ENCODE peak calls at places on chromosomes 16 and 17, in nine cellular contexts. M is aorta; R is OCI-LY7; I is esophagus squamous epithelium; U is CD4-positive, CD25-positive, alpha-beta regulatory T cell; A is IMR-90; B is lower lobe of right lung; K is psoas muscle; T is A673. H is an unnamed sample.

GRCh38 chr17:77416096-77416713 is 275.4 kb downstream of the SEC14L1 start:
- DNase-seq in M (no peak), R (no peak), I (no peak), U (no peak), A (no peak), B (no peak), K (no peak), T (no peak), H (no peak)

GRCh38 chr17:68325961-68326360 is 34.7 kb downstream of the ARSG start:
- DNase-seq in M (no peak), R (no peak), I (no peak), U (no peak), A (no peak), B (no peak), K (no peak), T (no peak), H (no peak)

GRCh38 chr17:76579281-76579680 is 6.4 kb downstream of the ST6GALNAC2 start:
- DNase-seq in M (no peak), R (no peak), I (no peak), U (no peak), A (no peak), B (no peak), K (no peak), T (no peak), H (no peak)

GRCh38 chr17:48594412-48595106 is 980 bp upstream of the HOXB5 start:
- DNase-seq in M (no peak), R (no peak), I (no peak), U (no peak), A (peak; percentile 63), B (no peak), K (no peak), T (no peak), H (no peak)

GRCh38 chr16:52471650-52472370 is 75.1 kb downstream of the TOX3 start:
- DNase-seq in M (no peak), R (no peak), I (no peak), U (no peak), A (no peak), B (no peak), K (no peak), T (no peak), H (no peak)

GRCh38 chr17:1764274-1764673 is 2.4 kb downstream of the SERPINF1 start:
- DNase-seq in M (peak; percentile 88), R (no peak), I (no peak), U (peak; percentile 25), A (peak; percentile 87), B (peak; percentile 70), K (peak; percentile 89), T (no peak), H (peak; percentile 80)

GRCh38 chr16:74667215-74667765 is 613 bp upstream of the RFWD3 start:
- DNase-seq in M (peak; percentile 51), R (peak; percentile 21), I (no peak), U (no peak), A (peak; percentile 3), B (peak; percentile 59), K (peak; percentile 55), T (peak; percentile 51), H (peak; percentile 24)

GRCh38 chr17:79997004-79997673 is 38.5 kb downstream of the TBC1D16 start:
- DNase-seq in M (no peak), R (peak; percentile 90), I (peak; percentile 18), U (peak; percentile 52), A (no peak), B (peak; percentile 73), K (no peak), T (peak; percentile 88), H (no peak)

GRCh38 chr17:65677932-65678331 is 116.5 kb upstream of the AXIN2 start:
- DNase-seq in M (no peak), R (no peak), I (no peak), U (no peak), A (peak; percentile 29), B (no peak), K (no peak), T (no peak), H (no peak)

GRCh38 chr17:39210093-39210434 is 10.0 kb downstream of the RPL19 start:
- DNase-seq in M (no peak), R (no peak), I (no peak), U (no peak), A (no peak), B (no peak), K (no peak), T (no peak), H (no peak)

GRCh38 chr17:39205112-39205526 is 5.0 kb downstream of the RPL19 start:
- DNase-seq in M (no peak), R (no peak), I (no peak), U (no peak), A (no peak), B (no peak), K (no peak), T (no peak), H (no peak)

GRCh38 chr17:39208893-39209292 is 8.8 kb downstream of the RPL19 start:
- DNase-seq in M (no peak), R (peak; percentile 98), I (no peak), U (no peak), A (no peak), B (peak; percentile 69), K (peak; percentile 74), T (peak; percentile 65), H (no peak)

GRCh38 chr17:39209317-39210092 is 9.4 kb downstream of the RPL19 start:
- DNase-seq in M (peak; percentile 94), R (peak; percentile 70), I (no peak), U (peak; percentile 62), A (peak; percentile 69), B (peak; percentile 83), K (peak; percentile 93), T (peak; percentile 71), H (peak; percentile 79)

DNA sequence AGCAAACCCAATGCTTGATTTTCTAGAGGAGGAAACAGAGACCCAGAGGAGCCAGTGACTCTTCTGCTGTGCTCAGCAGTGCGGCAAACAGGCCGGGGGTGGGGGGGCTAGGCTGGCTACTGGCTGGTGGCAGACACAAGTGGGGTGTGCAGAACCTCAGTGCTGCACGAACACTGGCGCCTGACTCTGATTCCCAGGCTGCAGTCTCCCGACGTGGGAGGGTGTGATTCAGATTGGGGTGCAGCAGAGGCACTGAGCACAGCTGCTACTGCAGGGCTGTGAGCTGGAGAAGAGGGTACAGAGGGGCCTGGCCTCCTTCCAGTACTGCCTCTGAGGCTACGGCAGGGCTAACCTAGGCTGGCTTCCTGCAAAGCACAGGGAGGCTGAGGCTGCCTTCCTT is 8.1 kb downstream of the RPL19 start:
- DNase-seq in M (no peak), R (peak; percentile 78), I (no peak), U (no peak), A (peak; percentile 53), B (peak; percentile 73), K (no peak), T (no peak), H (no peak)
- H3K4me1 ChIP-seq in M (no peaks in the 10 kb centered on the region), R (peaks cover 64% of the 10 kb centered on the region), I (peaks cover 49% of the 10 kb centered on the region), U (peaks cover 24% of the 10 kb centered on the region), A (peaks cover 16% of the 10 kb centered on the region), B (peaks cover 44% of the 10 kb centered on the region), K (peaks cover 21% of the 10 kb centered on the region), T (peaks cover 22% of the 10 kb centered on the region), H (no peaks in the 10 kb centered on the region)

GRCh38 chr17:64356304-64356686 is 34.4 kb downstream of the PECAM1 start:
- DNase-seq in M (no peak), R (no peak), I (no peak), U (no peak), A (no peak), B (no peak), K (no peak), T (no peak), H (no peak)
- H3K4me1 ChIP-seq in M (no peaks in the 10 kb centered on the region), R (no peaks in the 10 kb centered on the region), I (peaks cover 33% of the 10 kb centered on the region), U (no peaks in the 10 kb centered on the region), A (peaks cover 2% of the 10 kb centered on the region), B (peaks cover 63% of the 10 kb centered on the region), K (peaks cover 18% of the 10 kb centered on the region), T (no peaks in the 10 kb centered on the region), H (no peaks in the 10 kb centered on the region)

GRCh38 chr17:70483624-70484023 is 314.3 kb downstream of the KCNJ2 start:
- DNase-seq in M (no peak), R (peak; percentile 4), I (no peak), U (no peak), A (no peak), B (no peak), K (peak; percentile 31), T (no peak), H (no peak)

GRCh38 chr17:70484050-70484449 is 314.7 kb downstream of the KCNJ2 start:
- DNase-seq in M (no peak), R (no peak), I (no peak), U (no peak), A (no peak), B (peak; percentile 28), K (no peak), T (no peak), H (no peak)

GRCh38 chr17:70478883-70479282 is 309.6 kb downstream of the KCNJ2 start:
- DNase-seq in M (no peak), R (no peak), I (no peak), U (no peak), A (no peak), B (no peak), K (peak; percentile 26), T (no peak), H (no peak)

GRCh38 chr17:70476368-70476767 is 307.0 kb downstream of the KCNJ2 start:
- DNase-seq in M (no peak), R (no peak), I (no peak), U (no peak), A (no peak), B (no peak), K (no peak), T (no peak), H (no peak)

DNA sequence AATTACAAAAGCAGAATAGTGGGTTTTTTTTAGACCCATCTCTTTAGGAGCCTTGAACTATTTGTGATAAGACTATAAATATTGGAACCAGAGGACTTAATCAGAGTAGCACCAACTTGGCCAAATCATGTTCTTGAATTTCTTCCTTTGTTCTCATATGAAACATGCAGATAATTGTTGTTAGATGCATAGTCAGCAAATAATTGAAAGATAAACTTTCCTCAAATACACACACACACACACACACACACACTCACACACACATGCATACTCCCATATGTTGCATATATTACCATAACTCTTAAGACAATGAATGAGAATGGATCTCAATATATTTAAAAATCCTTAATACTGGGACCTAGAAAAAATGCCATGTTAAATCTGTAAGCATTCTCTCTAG is 310.4 kb downstream of the KCNJ2 start:
- DNase-seq in M (no peak), R (no peak), I (no peak), U (no peak), A (no peak), B (no peak), K (no peak), T (no peak), H (no peak)
- H3K4me1 ChIP-seq in M (no peaks in the 10 kb centered on the region), R (no peaks in the 10 kb centered on the region), I (no peaks in the 10 kb centered on the region), U (no peaks in the 10 kb centered on the region), A (no peaks in the 10 kb centered on the region), B (no peaks in the 10 kb centered on the region), K (no peaks in the 10 kb centered on the region), T (no peaks in the 10 kb centered on the region), H (no peaks in the 10 kb centered on the region)

DNA sequence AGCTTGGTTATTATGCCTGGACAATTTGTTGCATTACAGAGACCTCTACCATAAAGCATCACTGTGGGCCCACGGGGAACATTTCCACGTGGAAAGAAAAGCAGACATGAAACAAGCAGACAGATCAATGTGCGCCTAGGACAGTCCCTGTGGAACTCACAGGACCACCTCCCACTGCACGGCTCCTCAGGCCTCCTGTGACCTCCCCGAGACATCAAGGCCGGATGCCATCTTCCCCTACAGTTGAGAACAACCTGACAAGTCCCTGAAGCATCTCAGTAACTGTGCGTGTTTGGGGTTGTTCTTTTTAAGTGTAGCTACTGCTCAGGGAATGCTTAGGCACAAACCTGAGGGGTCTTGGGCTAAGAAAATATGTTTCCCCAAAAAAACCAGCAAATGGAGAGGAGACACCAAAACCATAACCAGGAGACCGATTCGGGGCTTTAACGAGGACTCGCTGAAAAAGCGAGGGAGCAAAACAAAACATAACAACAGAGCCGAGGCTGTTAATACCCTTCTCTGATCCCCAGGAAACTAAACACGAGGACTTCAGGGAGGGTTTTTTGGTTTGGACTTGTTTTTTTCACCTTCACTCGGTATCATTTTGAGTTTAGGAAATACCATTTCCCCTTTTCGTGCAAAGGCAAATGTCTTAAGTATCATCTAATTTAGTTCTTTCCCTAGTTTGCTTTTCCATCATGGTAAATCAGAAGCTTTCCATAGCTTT is 87.1 kb downstream of the CYTH1 start:
- DNase-seq in M (no peak), R (no peak), I (no peak), U (no peak), A (no peak), B (no peak), K (no peak), T (no peak), H (no peak)
- H3K4me1 ChIP-seq in M (no peaks in the 10 kb centered on the region), R (peaks cover 33% of the 10 kb centered on the region), I (peaks cover 11% of the 10 kb centered on the region), U (no peaks in the 10 kb centered on the region), A (no peaks in the 10 kb centered on the region), B (peaks cover 6% of the 10 kb centered on the region), K (no peaks in the 10 kb centered on the region), T (peaks cover 3% of the 10 kb centered on the region), H (no peaks in the 10 kb centered on the region)